ENCODE peak calls at places on chromosomes 2 and 18, in eight cellular contexts. S is activated naive CD4-positive, alpha-beta T cell treated with anti-CD3 and anti-CD28 coated beads for 36 hours; Z is Calu3; T is AG10803; X is HCEC 1CT; A is neural progenitor cell; M is cardiac fibroblast; U is nephron progenitor cell. O is an unnamed sample.

GRCh38 chr18:5537860-5538259 is 5.9 kb downstream of the EPB41L3 start:
- DNase-seq in S (no peak), Z (no peak), T (no peak), X (no peak), A (no peak), M (no peak), U (no peak), O (no peak)

GRCh38 chr2:82481207-82481606 is 1977.9 kb downstream of the SUCLG1 start:
- DNase-seq in S (no peak), Z (no peak), T (no peak), X (no peak), A (no peak), M (no peak), U (no peak), O (no peak)

GRCh38 chr2:140128909-140129308 is 1348.7 kb upstream of the NXPH2 start:
- DNase-seq in S (no peak), Z (no peak), T (no peak), X (no peak), A (no peak), M (no peak), U (no peak), O (no peak)

GRCh38 chr2:61905372-61906186 is at the start of gene COMMD1:
- DNase-seq in S (peak), Z (peak), T (peak), X (peak), A (peak), M (peak), U (peak), O (no peak)

GRCh38 chr2:227632827-227633226 is 15.5 kb downstream of the SCYGR4 start:
- DNase-seq in S (no peak), Z (no peak), T (no peak), X (no peak), A (no peak), M (no peak), U (no peak), O (no peak)

GRCh38 chr18:70374154-70374553 is 85.3 kb downstream of the SOCS6 start:
- DNase-seq in S (no peak), Z (no peak), T (peak), X (peak), A (no peak), M (no peak), U (no peak), O (no peak)

GRCh38 chr2:199581935-199582336 is 124.2 kb upstream of the SATB2 start:
- DNase-seq in S (no peak), Z (no peak), T (no peak), X (no peak), A (peak), M (peak), U (no peak), O (no peak)

GRCh38 chr2:158633261-158633660 is 161.9 kb upstream of the DAPL1 start:
- DNase-seq in S (no peak), Z (no peak), T (no peak), X (no peak), A (no peak), M (peak), U (no peak), O (no peak)

GRCh38 chr2:67867735-67868134 is 195.1 kb downstream of the C1D start:
- DNase-seq in S (no peak), Z (no peak), T (peak), X (peak), A (no peak), M (peak), U (no peak), O (no peak)

GRCh38 chr2:53508667-53509066 is 258.9 kb upstream of the CHAC2 start:
- DNase-seq in S (no peak), Z (no peak), T (no peak), X (peak), A (peak), M (no peak), U (no peak), O (no peak)

GRCh38 chr2:100924520-100925451 is 77.3 kb upstream of the RPL31 start:
- DNase-seq in S (peak), Z (no peak), T (peak), X (peak), A (peak), M (peak), U (no peak), O (no peak)

GRCh38 chr2:113105047-113105446 is 22.4 kb upstream of the IL1RN start:
- DNase-seq in S (peak), Z (no peak), T (peak), X (peak), A (no peak), M (peak), U (no peak), O (no peak)

GRCh38 chr2:50126845-50127244 is 905.1 kb downstream of the NRXN1 start:
- DNase-seq in S (no peak), Z (peak), T (no peak), X (no peak), A (no peak), M (no peak), U (no peak), O (no peak)